ENCODE peak calls at places on chromosomes 12 and 14, in eight cellular contexts. O is cardiac fibroblast, K is thoracic aorta, B is NCI-H460, E is RCC 7860, P is heart left ventricle, F is SW480, G is endothelial cell. J is an unnamed sample.

GRCh38 chr12:6468283-6468575 is 2.2 kb downstream of the VAMP1 start:
- DNase-seq in G (no peak), O (peak), P (no peak), F (no peak), K (no peak), E (no peak), B (no peak), J (no peak)

GRCh38 chr12:94207467-94208432 is 59.4 kb downstream of the PLXNC1 start:
- DNase-seq in K (no peak), P (no peak), E (no peak), B (peak), O (peak), F (no peak), G (no peak), J (no peak)

GRCh38 chr14:68583527-68584275 is 209.2 kb downstream of the ZFP36L1 start:
- DNase-seq in F (no peak), P (no peak), G (no peak), B (no peak), K (no peak), O (no peak), E (no peak), J (no peak)

GRCh38 chr14:53180272-53181221 is 27.4 kb upstream of the DDHD1 start:
- DNase-seq in G (no peak), K (no peak), O (peak), B (peak), P (no peak), E (no peak), F (no peak), J (no peak)

GRCh38 chr12:18261906-18262305 is 588 bp downstream of the PIK3C2G start:
- DNase-seq in B (no peak), K (no peak), G (no peak), P (no peak), F (no peak), O (no peak), E (no peak), J (no peak)

GRCh38 chr14:92694807-92695206 is 53.6 kb downstream of the LGMN start:
- DNase-seq in O (no peak), K (no peak), E (no peak), P (peak), G (no peak), B (no peak), F (no peak), J (no peak)

GRCh38 chr14:104262515-104263514 is 124.4 kb downstream of the KIF26A start:
- DNase-seq in O (no peak), G (no peak), F (no peak), B (no peak), K (no peak), P (peak), E (no peak), J (no peak)

GRCh38 chr14:92885279-92886061 is 37.5 kb upstream of the CHGA start:
- DNase-seq in G (no peak), O (no peak), P (no peak), E (no peak), K (no peak), F (no peak), B (no peak), J (no peak)

GRCh38 chr14:30883508-30884294 is 9.3 kb downstream of the COCH start:
- DNase-seq in P (no peak), G (no peak), B (no peak), O (no peak), K (no peak), F (no peak), E (no peak), J (no peak)

GRCh38 chr12:94563261-94563660 is 87.1 kb downstream of the TMCC3 start:
- DNase-seq in K (no peak), E (no peak), P (no peak), B (no peak), G (no peak), F (no peak), O (no peak), J (no peak)

GRCh38 chr12:31317471-31318397 is 8.2 kb downstream of the SINHCAF start:
- DNase-seq in G (no peak), F (no peak), O (peak), B (no peak), K (no peak), E (no peak), P (no peak), J (no peak)

GRCh38 chr12:107760817-107761501 is at the start of gene PRDM4:
- DNase-seq in F (peak), K (peak), B (peak), P (peak), E (peak), G (peak), O (peak), J (peak)

GRCh38 chr12:67667276-67668073 is 18.9 kb downstream of the DYRK2 start:
- DNase-seq in K (no peak), F (no peak), O (peak), B (no peak), G (no peak), P (peak), E (no peak), J (no peak)

GRCh38 chr12:132488127-132489077 is 1.5 kb upstream of the FBRSL1 start:
- DNase-seq in F (no peak), B (no peak), O (no peak), E (no peak), K (no peak), P (peak), G (no peak), J (no peak)

GRCh38 chr12:3145036-3145435 is 67.9 kb downstream of the TSPAN9 start:
- DNase-seq in K (no peak), B (no peak), P (peak), O (no peak), E (no peak), F (no peak), G (no peak), J (no peak)

GRCh38 chr14:69664865-69665526 is 53.6 kb downstream of the SUSD6 start:
- DNase-seq in G (no peak), P (no peak), O (no peak), F (no peak), K (no peak), E (no peak), B (no peak), J (no peak)

GRCh38 chr12:42679402-42679801 is 89.9 kb upstream of the PRICKLE1 start:
- DNase-seq in B (no peak), O (no peak), F (no peak), K (no peak), G (no peak), P (no peak), E (no peak), J (no peak)

GRCh38 chr12:116121453-116121871 is 156.0 kb downstream of the MED13L start:
- DNase-seq in G (no peak), O (peak), P (no peak), K (no peak), E (no peak), B (no peak), F (no peak), J (no peak)

GRCh38 chr14:96631621-96632362 is 129.6 kb downstream of the PAPOLA start:
- DNase-seq in P (no peak), E (no peak), F (peak), O (no peak), B (no peak), K (no peak), G (no peak), J (no peak)

GRCh38 chr14:22691171-22691570 is 47.0 kb upstream of the OR6J1 start:
- DNase-seq in B (no peak), K (no peak), F (no peak), P (no peak), O (peak), E (peak), G (no peak), J (no peak)

GRCh38 chr14:74988131-74988530 is 14.6 kb upstream of the EIF2B2 start:
- DNase-seq in K (no peak), G (no peak), F (peak), B (no peak), E (peak), O (peak), P (no peak), J (no peak)